ENCODE peak calls at places on chromosomes 16 and 17, in seven cellular contexts. O is SK-N-SH, N is H1, K is K562, Y is HepG2, X is HCT116, U is GM12878. G is an unnamed sample.
A peak's percentile ranks its signal among the peaks of the same experiment; 100 is the strongest.

GRCh38 chr16:30395155-30395991 is at the start of gene ZNF48:
- DNase-seq in N (no peak), K (peak; percentile 88), O (peak; percentile 94), U (no peak), Y (peak; percentile 89), X (peak; percentile 77), G (peak; percentile 90)

GRCh38 chr17:51154176-51154575 is 817 bp downstream of the NME1 start:
- DNase-seq in O (peak; percentile 34), N (no peak), X (no peak), Y (no peak), K (peak; percentile 19), U (no peak), G (no peak)

GRCh38 chr17:76384987-76385891 is 830 bp downstream of the SPHK1 start:
- DNase-seq in U (no peak), N (no peak), O (peak; percentile 76), X (no peak), Y (peak; percentile 39), K (peak; percentile 55), G (no peak)

GRCh38 chr17:2064980-2065785 is 10.3 kb downstream of the HIC1 start:
- DNase-seq in X (no peak), U (no peak), K (peak; percentile 72), Y (no peak), N (no peak), O (peak; percentile 66), G (no peak)

GRCh38 chr17:60524463-60525346 is 1.3 kb downstream of the APPBP2 start:
- DNase-seq in X (no peak), K (no peak), O (peak; percentile 25), U (no peak), N (no peak), Y (no peak), G (no peak)

GRCh38 chr17:69524854-69525253 is 110.4 kb downstream of the MAP2K6 start:
- DNase-seq in U (no peak), K (no peak), Y (no peak), O (no peak), X (no peak), N (no peak), G (peak; percentile 48)

GRCh38 chr16:75810342-75810741 is 84.1 kb upstream of the CPHXL start:
- DNase-seq in O (no peak), U (no peak), X (no peak), Y (no peak), N (no peak), K (no peak), G (no peak)

GRCh38 chr17:83201206-83202001 is 122.0 kb downstream of the METRNL start:
- DNase-seq in O (no peak), Y (no peak), U (no peak), K (no peak), N (no peak), X (no peak), G (no peak)

GRCh38 chr16:4032768-4033167 is 83.5 kb downstream of the ADCY9 start:
- DNase-seq in K (no peak), O (no peak), N (no peak), Y (no peak), U (no peak), X (no peak), G (no peak)

GRCh38 chr17:36937961-36938565 is 788 bp downstream of the LHX1 start:
- DNase-seq in U (no peak), O (peak; percentile 69), Y (no peak), N (no peak), X (no peak), K (no peak), G (no peak)

GRCh38 chr17:54439816-54440215 is 460.8 kb upstream of the TOM1L1 start:
- DNase-seq in K (no peak), X (no peak), U (no peak), O (no peak), Y (no peak), N (no peak), G (no peak)

GRCh38 chr17:1626333-1626732 is 2.3 kb downstream of the SLC43A2 start:
- DNase-seq in U (no peak), X (no peak), N (no peak), Y (no peak), K (no peak), O (no peak), G (no peak)

GRCh38 chr17:4476017-4476416 is 22.7 kb upstream of the SPNS2 start:
- DNase-seq in U (no peak), Y (no peak), O (no peak), N (no peak), X (no peak), K (no peak), G (no peak)

GRCh38 chr16:8874388-8874787 is 5.6 kb upstream of the CARHSP1 start:
- DNase-seq in Y (no peak), U (no peak), X (no peak), K (no peak), N (no peak), O (no peak), G (no peak)

GRCh38 chr17:42284566-42284965 is 3.7 kb upstream of the STAT5A start:
- DNase-seq in K (no peak), U (no peak), Y (no peak), O (no peak), N (no peak), X (no peak), G (no peak)

GRCh38 chr17:56897646-56898424 is 16.0 kb downstream of the TRIM25 start:
- DNase-seq in O (no peak), Y (no peak), K (no peak), X (no peak), N (no peak), U (no peak), G (no peak)

GRCh38 chr17:19302791-19303233 is 59.7 kb downstream of the B9D1 start:
- DNase-seq in Y (no peak), K (no peak), O (no peak), X (no peak), N (no peak), U (no peak), G (no peak)

GRCh38 chr17:8803531-8804416 is 4.6 kb upstream of the MFSD6L start:
- DNase-seq in O (no peak), N (no peak), U (no peak), Y (peak; percentile 31), K (no peak), X (no peak), G (peak; percentile 42)

GRCh38 chr16:85354623-85355514 is 242.6 kb upstream of the CIBAR2 start:
- DNase-seq in Y (no peak), O (peak; percentile 79), X (no peak), U (no peak), K (peak; percentile 92), N (no peak), G (peak; percentile 44)

GRCh38 chr17:81096741-81097133 is 61.8 kb downstream of the BAIAP2 start:
- DNase-seq in K (no peak), U (no peak), X (no peak), N (no peak), Y (no peak), O (no peak), G (no peak)

GRCh38 chr17:58302171-58302918 is 21.6 kb upstream of the MPO start:
- DNase-seq in U (no peak), X (no peak), K (no peak), O (peak; percentile 20), N (no peak), Y (no peak), G (no peak)

GRCh38 chr16:78505544-78506371 is 406.3 kb downstream of the WWOX start:
- DNase-seq in U (no peak), O (no peak), N (no peak), Y (peak; percentile 80), K (no peak), X (no peak), G (no peak)

GRCh38 chr17:34902761-34903325 is 58.4 kb downstream of the CCT6B start:
- DNase-seq in U (no peak), K (no peak), Y (no peak), O (peak; percentile 61), X (no peak), N (no peak), G (no peak)

GRCh38 chr16:80656731-80657150 is 115.9 kb downstream of the DYNLRB2 start:
- DNase-seq in X (no peak), O (no peak), K (no peak), N (no peak), U (peak; percentile 39), Y (no peak), G (no peak)
- TF ChIP-seq JUND in X (no peak), O (no peak), K (no peak), N (no peak), U (no peak), Y (no peak), G (no peak)

GRCh38 chr16:14399397-14400284 is 230.4 kb downstream of the PARN start:
- DNase-seq in O (no peak), N (no peak), K (no peak), X (peak; percentile 48), Y (peak; percentile 99), U (peak; percentile 60), G (no peak)

GRCh38 chr16:14400285-14400977 is 229.6 kb downstream of the PARN start:
- DNase-seq in N (no peak), K (no peak), X (no peak), O (no peak), U (no peak), Y (no peak), G (no peak)

GRCh38 chr16:14401839-14402115 is 228.3 kb downstream of the PARN start:
- DNase-seq in N (no peak), K (no peak), O (no peak), U (no peak), X (no peak), Y (no peak), G (no peak)

GRCh38 chr16:14394834-14395233 is 235.2 kb downstream of the PARN start:
- DNase-seq in O (no peak), U (no peak), Y (no peak), X (no peak), K (no peak), N (no peak), G (no peak)

DNA sequence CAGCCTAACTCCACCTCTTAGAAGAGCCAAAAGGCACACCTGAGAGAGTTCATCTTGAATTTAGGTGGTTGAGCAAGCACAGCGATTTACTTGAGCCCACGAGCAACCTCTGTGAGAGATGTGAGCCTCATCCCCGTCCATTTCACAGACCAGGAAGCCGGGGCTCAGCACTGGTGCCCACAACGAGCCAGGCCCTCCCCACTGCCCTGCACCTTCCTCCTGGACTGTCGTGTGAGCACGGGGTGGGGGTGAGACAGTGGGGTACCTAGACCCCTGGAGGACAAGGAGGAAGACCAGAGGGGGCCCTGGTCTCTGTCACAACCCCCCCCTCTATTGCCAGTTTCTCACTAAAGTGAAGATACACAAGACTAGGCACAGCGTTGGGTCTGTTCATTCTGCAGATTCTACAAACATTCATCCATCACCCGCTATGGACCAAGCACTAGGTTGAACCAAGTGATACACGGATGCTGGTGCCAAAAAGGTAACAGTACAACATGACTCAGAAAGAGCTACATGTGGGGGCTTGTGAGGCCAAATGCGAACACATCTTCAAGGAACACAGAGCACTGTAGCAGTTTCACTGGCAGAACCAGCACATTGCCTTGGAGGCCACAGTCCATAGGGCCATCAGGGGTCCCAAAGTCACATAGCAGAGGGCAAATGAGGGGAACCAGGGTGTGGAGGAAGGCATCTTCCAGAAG is 231.9 kb downstream of the PARN start:
- DNase-seq in Y (no peak), U (no peak), O (no peak), X (no peak), K (no peak), N (no peak), G (no peak)
- TF ChIP-seq JUND in Y (no peak), U (no peak), O (no peak), X (no peak), K (no peak), N (no peak), G (no peak)

GRCh38 chr17:73798111-73798748 is 154.0 kb upstream of the SDK2 start:
- DNase-seq in K (no peak), N (no peak), X (no peak), O (no peak), Y (peak; percentile 100), U (no peak), G (no peak)
- TF ChIP-seq JUND in K (no peak), N (no peak), X (no peak), O (no peak), Y (peak; percentile 92), U (no peak), G (no peak)

GRCh38 chr16:48818257-48818656 is 208.3 kb upstream of the N4BP1 start:
- DNase-seq in X (no peak), O (no peak), N (no peak), K (no peak), U (no peak), Y (no peak), G (no peak)
- TF ChIP-seq JUND in X (no peak), O (no peak), N (no peak), K (no peak), U (no peak), Y (no peak), G (no peak)

G was measured in T47D.